ENCODE peak calls at places on chromosomes 5 and 9, in five cellular contexts. E is activated CD8-positive, alpha-beta memory T cell treated with anti-CD3 and anti-CD28 coated beads, Interleukin-2, amount 50 U/mL, for 4 hours; X is activated CD8-positive, alpha-beta T cell treated with anti-CD3 and anti-CD28 coated beads, Interleukin-2, amount 10 ng/mL, durations not matched to agents 7 days and 5 days; I is activated T-cell treated with anti-CD3 and anti-CD28 coated beads for 24 hours; P is caudate nucleus. A is an unnamed sample.

GRCh38 chr9:85994191-85994590 is 53.2 kb downstream of the NAA35 start:
- DNase-seq in E (no peak), X (no peak), I (no peak), P (no peak), A (no peak)

GRCh38 chr5:34042302-34042701 is 711 bp downstream of the C1QTNF3 start:
- DNase-seq in E (no peak), X (no peak), I (no peak), P (peak), A (no peak)

GRCh38 chr5:39850291-39850690 is 425.5 kb upstream of the DAB2 start:
- DNase-seq in E (no peak), X (no peak), I (no peak), P (no peak), A (no peak)

GRCh38 chr9:129415954-129416651 is 204.8 kb downstream of the C9orf50 start:
- DNase-seq in E (no peak), X (no peak), I (no peak), P (no peak), A (no peak)

GRCh38 chr9:92686954-92687353 is 17.0 kb upstream of the IPPK start:
- DNase-seq in E (no peak), X (no peak), I (no peak), P (no peak), A (no peak)

GRCh38 chr9:5909999-5910398 is 19.3 kb downstream of the MLANA start:
- DNase-seq in E (no peak), X (no peak), I (no peak), P (no peak), A (no peak)

GRCh38 chr9:89793551-89793950 is 188.7 kb downstream of the GADD45G start:
- DNase-seq in E (no peak), X (no peak), I (no peak), P (no peak), A (no peak)

GRCh38 chr9:87152206-87152605 is 204.9 kb upstream of the GAS1 start:
- DNase-seq in E (no peak), X (no peak), I (no peak), P (no peak), A (no peak)

GRCh38 chr5:163506726-163507125 is 1.3 kb downstream of the MAT2B start:
- DNase-seq in E (no peak), X (no peak), I (no peak), P (no peak), A (no peak)

GRCh38 chr5:157607371-157608161 is 32.0 kb upstream of the ADAM19 start:
- DNase-seq in E (peak), X (peak), I (peak), P (no peak), A (no peak)

GRCh38 chr9:14400658-14400995 is 86.7 kb upstream of the NFIB start:
- DNase-seq in E (no peak), X (no peak), I (no peak), P (peak), A (peak)

GRCh38 chr9:42388146-42388690 is 204.8 kb downstream of the SPATA31A6 start:
- DNase-seq in E (no peak), X (no peak), I (no peak), P (no peak), A (no peak)

GRCh38 chr5:177469061-177469628 is 4.3 kb downstream of the DBN1 start:
- DNase-seq in E (no peak), X (no peak), I (no peak), P (peak), A (peak)

GRCh38 chr5:113273949-113274348 is 160.8 kb downstream of the TSSK1B start:
- DNase-seq in E (no peak), X (peak), I (no peak), P (no peak), A (no peak)

GRCh38 chr5:68544656-68545565 is 329.4 kb downstream of the PIK3R1 start:
- DNase-seq in E (no peak), X (no peak), I (no peak), P (no peak), A (no peak)

GRCh38 chr5:177405805-177406204 is 3.6 kb downstream of the F12 start:
- DNase-seq in E (no peak), X (peak), I (no peak), P (no peak), A (no peak)

GRCh38 chr9:87065981-87066380 is 118.7 kb upstream of the GAS1 start:
- DNase-seq in E (no peak), X (no peak), I (no peak), P (no peak), A (no peak)

GRCh38 chr5:175658299-175659145 is 651 bp downstream of the HRH2 start:
- DNase-seq in E (peak), X (peak), I (peak), P (no peak), A (no peak)

GRCh38 chr5:175285263-175285662 is 158.7 kb downstream of the DRD1 start:
- DNase-seq in E (no peak), X (no peak), I (no peak), P (no peak), A (no peak)

GRCh38 chr9:137352511-137353222 is 50.6 kb upstream of the NRARP start:
- DNase-seq in E (no peak), X (no peak), I (no peak), P (no peak), A (no peak)

GRCh38 chr5:43034591-43034968 is 5.5 kb downstream of the ANXA2R start:
- DNase-seq in E (no peak), X (peak), I (no peak), P (no peak), A (no peak)

GRCh38 chr9:18890372-18890771 is 142.6 kb downstream of the SAXO1 start:
- DNase-seq in E (no peak), X (no peak), I (no peak), P (no peak), A (no peak)

GRCh38 chr5:79990598-79991507 is at the start of gene MTX3:
- DNase-seq in E (peak), X (peak), I (peak), P (peak), A (peak)

GRCh38 chr5:146027746-146028145 is 77.6 kb downstream of the PLAC8L1 start:
- DNase-seq in E (no peak), X (no peak), I (no peak), P (no peak), A (no peak)